ENCODE peak calls at places on chromosomes 5 and 9, in ten cellular contexts. P is sigmoid colon, M is upper lobe of left lung, X is psoas muscle, Q is gastrocnemius medialis, R is uterus, H is endodermal cell, L is stomach, K is neural progenitor cell, I is IMR-90. E is an unnamed sample.

GRCh38 chr5:91183743-91184142 is 199.4 kb downstream of the ARRDC3 start:
- DNase-seq in P (no peak), M (peak; percentile 81), X (no peak), Q (no peak), R (no peak), H (peak; percentile 49), L (peak; percentile 29), K (no peak), I (no peak), E (no peak)

GRCh38 chr9:36268007-36268427 is 9.8 kb upstream of the GNE start:
- DNase-seq in P (no peak), M (no peak), X (no peak), Q (no peak), R (no peak), H (no peak), L (no peak), K (no peak), I (peak; percentile 71), E (no peak)

GRCh38 chr5:168714046-168714445 is 134.9 kb upstream of the PANK3 start:
- DNase-seq in P (no peak), M (no peak), X (no peak), Q (no peak), R (no peak), H (peak; percentile 24), L (no peak), K (no peak), I (peak; percentile 47), E (no peak)

GRCh38 chr5:136086776-136087566 is 45.7 kb upstream of the SMAD5 start:
- DNase-seq in P (no peak), M (no peak), X (no peak), Q (no peak), R (no peak), H (no peak), L (no peak), K (no peak), I (no peak), E (no peak)

GRCh38 chr9:115167175-115167574 is 49.2 kb upstream of the TNC start:
- DNase-seq in P (no peak), M (no peak), X (no peak), Q (no peak), R (no peak), H (no peak), L (no peak), K (no peak), I (peak; percentile 79), E (no peak)

GRCh38 chr9:115086461-115086860 is 31.5 kb downstream of the TNC start:
- DNase-seq in P (no peak), M (no peak), X (no peak), Q (no peak), R (no peak), H (no peak), L (no peak), K (no peak), I (no peak), E (no peak)

GRCh38 chr5:154118832-154119442 is 71.6 kb upstream of the GALNT10 start:
- DNase-seq in P (no peak), M (no peak), X (no peak), Q (no peak), R (no peak), H (peak; percentile 49), L (no peak), K (no peak), I (peak; percentile 13), E (no peak)

GRCh38 chr5:136192526-136193395 is at the start of gene SMIM32:
- DNase-seq in P (peak; percentile 58), M (no peak), X (peak; percentile 68), Q (no peak), R (no peak), H (peak; percentile 83), L (no peak), K (peak; percentile 79), I (no peak), E (no peak)

GRCh38 chr9:114372971-114373591 is 14.7 kb downstream of the AKNA start:
- DNase-seq in P (peak; percentile 81), M (peak; percentile 90), X (peak; percentile 76), Q (peak; percentile 61), R (no peak), H (no peak), L (peak; percentile 69), K (no peak), I (no peak), E (peak; percentile 73)

GRCh38 chr9:135249191-135249590 is 161.7 kb downstream of the OLFM1 start:
- DNase-seq in P (peak; percentile 45), M (no peak), X (peak; percentile 33), Q (no peak), R (no peak), H (no peak), L (no peak), K (no peak), I (no peak), E (peak; percentile 39)

GRCh38 chr9:9792144-9792857 is 820.5 kb downstream of the PTPRD start:
- DNase-seq in P (no peak), M (no peak), X (no peak), Q (no peak), R (no peak), H (no peak), L (no peak), K (no peak), I (no peak), E (no peak)
- H3K4me1 ChIP-seq in P (no peaks in the 10 kb centered on the region), M (no peaks in the 10 kb centered on the region), X (no peaks in the 10 kb centered on the region), Q (no peaks in the 10 kb centered on the region), R (no peaks in the 10 kb centered on the region), H (no peaks in the 10 kb centered on the region), L (no peaks in the 10 kb centered on the region), K (no peaks in the 10 kb centered on the region), I (no peaks in the 10 kb centered on the region), E (peaks cover 6% of the 10 kb centered on the region)

GRCh38 chr9:37956904-37957663 is 53.2 kb upstream of the SLC25A51 start:
- DNase-seq in P (no peak), M (no peak), X (no peak), Q (no peak), R (no peak), H (no peak), L (peak; percentile 33), K (no peak), I (no peak), E (no peak)
- TF ChIP-seq CTCF in P (no peak), M (no peak), X (no peak), Q (no peak), R (no peak), H (no peak), L (no peak), K (no peak), I (no peak), E (no peak)

GRCh38 chr5:93599427-93600146 is 16.6 kb downstream of the NR2F1 start:
- DNase-seq in P (no peak), M (no peak), X (no peak), Q (no peak), R (no peak), H (peak; percentile 73), L (no peak), K (peak; percentile 81), I (peak; percentile 88), E (no peak)
- H3K27me3 ChIP-seq in P (peaks cover 20% of the 10 kb centered on the region), M (no peaks in the 10 kb centered on the region), X (peaks cover 97% of the 10 kb centered on the region), Q (peaks cover 100% of the 10 kb centered on the region), R (peaks cover 4% of the 10 kb centered on the region), H (peaks cover 100% of the 10 kb centered on the region), L (peaks cover 5% of the 10 kb centered on the region), K (peaks cover 100% of the 10 kb centered on the region), I (no peaks in the 10 kb centered on the region), E (peaks cover 16% of the 10 kb centered on the region)

DNA sequence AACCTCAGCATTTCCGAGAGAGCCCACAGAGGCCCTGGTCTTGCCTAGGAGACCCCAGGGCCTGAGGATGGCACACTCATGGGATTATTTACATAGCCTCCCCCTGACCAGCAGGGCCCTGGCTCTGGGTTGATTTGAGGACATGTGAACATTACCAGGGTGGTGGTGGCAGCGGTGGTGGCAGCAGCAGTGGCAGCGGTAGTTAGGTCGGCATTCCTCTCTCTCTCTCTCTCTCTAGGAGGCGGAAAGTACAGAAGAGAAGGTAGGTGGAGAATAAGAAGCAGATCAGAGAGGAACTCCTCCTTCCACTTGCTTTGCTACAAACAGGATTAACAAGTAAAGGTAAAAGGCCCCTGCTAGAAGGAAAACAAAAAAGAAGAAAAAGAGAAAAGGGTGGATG is 39.3 kb downstream of the B4GALT1 start:
- DNase-seq in P (peak; percentile 45), M (peak; percentile 13), X (no peak), Q (no peak), R (no peak), H (no peak), L (no peak), K (no peak), I (no peak), E (no peak)
- H3K4me1 ChIP-seq in P (peaks cover 32% of the 10 kb centered on the region), M (peaks cover 47% of the 10 kb centered on the region), X (peaks cover 33% of the 10 kb centered on the region), Q (peaks cover 49% of the 10 kb centered on the region), R (no peaks in the 10 kb centered on the region), H (peaks cover 21% of the 10 kb centered on the region), L (peaks cover 39% of the 10 kb centered on the region), K (peaks cover 14% of the 10 kb centered on the region), I (peaks cover 15% of the 10 kb centered on the region), E (peaks cover 14% of the 10 kb centered on the region)

GRCh38 chr5:175842506-175842905 is 28.9 kb upstream of the CPLX2 start:
- DNase-seq in P (no peak), M (no peak), X (peak; percentile 34), Q (no peak), R (no peak), H (no peak), L (no peak), K (no peak), I (no peak), E (no peak)

GRCh38 chr5:175836741-175837729 is 34.3 kb upstream of the CPLX2 start:
- DNase-seq in P (no peak), M (no peak), X (peak; percentile 18), Q (no peak), R (no peak), H (no peak), L (no peak), K (no peak), I (no peak), E (no peak)

GRCh38 chr5:175844174-175844573 is 27.2 kb upstream of the CPLX2 start:
- DNase-seq in P (no peak), M (no peak), X (no peak), Q (no peak), R (no peak), H (no peak), L (no peak), K (no peak), I (no peak), E (no peak)

GRCh38 chr5:175842947-175843793 is 28.2 kb upstream of the CPLX2 start:
- DNase-seq in P (no peak), M (no peak), X (peak; percentile 54), Q (no peak), R (no peak), H (peak; percentile 75), L (no peak), K (peak; percentile 65), I (peak; percentile 80), E (no peak)

GRCh38 chr5:175840050-175840841 is 31.1 kb upstream of the CPLX2 start:
- DNase-seq in P (no peak), M (no peak), X (no peak), Q (no peak), R (no peak), H (no peak), L (no peak), K (peak; percentile 44), I (peak; percentile 30), E (no peak)
- TF ChIP-seq CTCF in P (no peak), M (peak; percentile 45), X (peak; percentile 50), Q (peak; percentile 32), R (no peak), H (peak; percentile 82), L (no peak), K (peak; percentile 66), I (peak; percentile 53), E (peak; percentile 62)

GRCh38 chr5:1885476-1885755 is 2.7 kb upstream of the IRX4 start:
- DNase-seq in P (no peak), M (no peak), X (no peak), Q (no peak), R (no peak), H (peak; percentile 68), L (no peak), K (no peak), I (no peak), E (no peak)
- H3K27me3 ChIP-seq in P (peaks cover 83% of the 10 kb centered on the region), M (peaks cover 2% of the 10 kb centered on the region), X (peaks cover 94% of the 10 kb centered on the region), Q (peaks cover 76% of the 10 kb centered on the region), R (peaks cover 40% of the 10 kb centered on the region), H (peaks cover 100% of the 10 kb centered on the region), L (peaks cover 64% of the 10 kb centered on the region), K (peaks cover 100% of the 10 kb centered on the region), I (peaks cover 82% of the 10 kb centered on the region), E (no peaks in the 10 kb centered on the region)

GRCh38 chr9:130328349-130328801 is 62.8 kb downstream of the HMCN2 start:
- DNase-seq in P (peak; percentile 94), M (no peak), X (peak; percentile 78), Q (peak; percentile 69), R (peak; percentile 86), H (no peak), L (peak; percentile 37), K (no peak), I (peak; percentile 43), E (no peak)
- H3K4me1 ChIP-seq in P (peaks cover 86% of the 10 kb centered on the region), M (peaks cover 7% of the 10 kb centered on the region), X (no peaks in the 10 kb centered on the region), Q (no peaks in the 10 kb centered on the region), R (peaks cover 6% of the 10 kb centered on the region), H (peaks cover 5% of the 10 kb centered on the region), L (no peaks in the 10 kb centered on the region), K (peaks cover 8% of the 10 kb centered on the region), I (peaks cover 13% of the 10 kb centered on the region), E (no peaks in the 10 kb centered on the region)

E was measured in right lobe of liver.